ENCODE peak calls at places on chromosomes 2 and 18, in eight cellular contexts. Y is CD8-positive, alpha-beta memory T cell; K is H7; J is colonic mucosa; H is fibroblast of the aortic adventitia; U is cardiac muscle cell; O is adrenal gland; Z is AG10803. G is an unnamed sample.

GRCh38 chr2:241760301-241760771 is 16.3 kb upstream of the GAL3ST2 start:
- DNase-seq in Y (peak), K (no peak), J (no peak), H (no peak), U (no peak), O (peak), Z (no peak), G (no peak)

GRCh38 chr2:231159306-231159705 is 34.5 kb upstream of the HTR2B start:
- DNase-seq in Y (no peak), K (no peak), J (no peak), H (peak), U (peak), O (no peak), Z (no peak), G (no peak)

GRCh38 chr2:190961918-190962487 is 52.0 kb downstream of the STAT1 start:
- DNase-seq in Y (no peak), K (no peak), J (no peak), H (peak), U (peak), O (no peak), Z (peak), G (peak)

GRCh38 chr2:158034198-158034831 is 67.4 kb upstream of the UPP2 start:
- DNase-seq in Y (no peak), K (peak), J (peak), H (peak), U (peak), O (peak), Z (peak), G (peak)

GRCh38 chr2:174158003-174158402 is 90.3 kb downstream of the OLA1 start:
- DNase-seq in Y (no peak), K (peak), J (peak), H (peak), U (peak), O (no peak), Z (peak), G (peak)

GRCh38 chr2:214393796-214394195 is 17.1 kb upstream of the VWC2L start:
- DNase-seq in Y (no peak), K (no peak), J (no peak), H (no peak), U (no peak), O (no peak), Z (no peak), G (no peak)

GRCh38 chr2:168138369-168138768 is 109.0 kb downstream of the STK39 start:
- DNase-seq in Y (no peak), K (no peak), J (no peak), H (no peak), U (no peak), O (no peak), Z (no peak), G (no peak)

GRCh38 chr18:57585846-57586242 is 658 bp downstream of the FECH start:
- DNase-seq in Y (no peak), K (no peak), J (no peak), H (peak), U (no peak), O (no peak), Z (no peak), G (no peak)

GRCh38 chr2:156319811-156320490 is 12.6 kb downstream of the NR4A2 start:
- DNase-seq in Y (peak), K (peak), J (peak), H (peak), U (peak), O (peak), Z (no peak), G (peak)

GRCh38 chr18:77077401-77077800 is 55.2 kb downstream of the MBP start:
- DNase-seq in Y (no peak), K (no peak), J (no peak), H (no peak), U (no peak), O (no peak), Z (no peak), G (no peak)
- H3K4me3 ChIP-seq in Y (no peak), K (no peak), J (no peak), H (no peak), U (no peak), O (no peak), Z (no peak), G (no peak)

DNA sequence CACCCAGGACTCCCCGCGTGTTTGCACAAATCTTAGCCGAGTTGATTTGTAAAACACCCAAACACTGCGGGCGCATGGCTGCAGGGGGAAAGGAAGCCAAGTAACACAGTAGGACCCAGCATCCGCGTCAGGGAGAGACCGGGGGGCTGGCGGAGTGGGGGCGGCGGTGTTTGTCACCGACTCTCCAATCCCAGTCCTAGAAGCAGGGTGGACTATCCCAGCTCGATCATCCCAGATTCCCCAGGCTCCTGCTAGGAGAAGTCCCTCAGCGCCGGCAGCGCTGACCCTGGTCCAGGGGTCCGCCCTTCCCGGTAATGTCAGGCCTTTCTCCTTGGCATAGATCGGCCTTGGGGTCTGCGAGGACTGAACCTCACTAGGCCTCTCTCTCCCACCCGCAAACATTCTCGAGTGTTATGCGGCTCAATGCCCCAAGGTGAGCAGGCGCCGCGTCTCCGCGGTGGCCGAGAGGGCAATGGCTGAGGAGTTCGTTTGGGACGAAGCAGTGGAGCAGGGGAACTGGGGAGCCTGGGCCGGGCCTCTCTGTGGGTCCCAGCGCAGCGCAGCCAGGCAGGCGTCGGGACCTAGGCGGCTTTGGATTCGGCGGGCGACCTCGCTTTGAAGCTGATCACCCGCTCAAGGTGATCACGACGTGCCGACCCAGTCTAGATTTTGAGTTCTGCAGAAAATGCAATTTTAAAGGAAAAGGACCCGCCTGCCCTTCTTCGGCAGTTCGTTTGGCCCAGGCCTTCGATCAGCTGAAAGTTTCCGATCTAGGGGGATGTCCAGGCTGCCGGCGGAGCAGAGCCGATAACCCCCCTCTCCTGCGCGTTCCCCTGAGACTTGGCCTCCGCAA is 1.5 kb upstream of the GDF7 start:
- DNase-seq in Y (no peak), K (peak), J (no peak), H (no peak), U (no peak), O (no peak), Z (no peak), G (peak)
- H3K4me3 ChIP-seq in Y (no peak), K (peak), J (peak), H (no peak), U (peak), O (no peak), Z (no peak), G (peak)

GRCh38 chr2:19933351-19933981 is 31.7 kb upstream of the TTC32 start:
- DNase-seq in Y (no peak), K (no peak), J (no peak), H (peak), U (peak), O (no peak), Z (peak), G (peak)

GRCh38 chr2:19932928-19933327 is 31.1 kb upstream of the TTC32 start:
- DNase-seq in Y (no peak), K (no peak), J (no peak), H (no peak), U (no peak), O (no peak), Z (no peak), G (no peak)

GRCh38 chr2:19936979-19937378 is 35.2 kb upstream of the TTC32 start:
- DNase-seq in Y (no peak), K (no peak), J (no peak), H (no peak), U (no peak), O (no peak), Z (no peak), G (no peak)

GRCh38 chr2:19942199-19942598 is 40.4 kb upstream of the TTC32 start:
- DNase-seq in Y (no peak), K (no peak), J (no peak), H (no peak), U (peak), O (no peak), Z (no peak), G (no peak)

GRCh38 chr2:19936203-19936602 is 34.4 kb upstream of the TTC32 start:
- DNase-seq in Y (no peak), K (no peak), J (no peak), H (no peak), U (no peak), O (no peak), Z (no peak), G (no peak)
- H3K4me3 ChIP-seq in Y (no peak), K (no peak), J (no peak), H (no peak), U (no peak), O (no peak), Z (no peak), G (no peak)

DNA sequence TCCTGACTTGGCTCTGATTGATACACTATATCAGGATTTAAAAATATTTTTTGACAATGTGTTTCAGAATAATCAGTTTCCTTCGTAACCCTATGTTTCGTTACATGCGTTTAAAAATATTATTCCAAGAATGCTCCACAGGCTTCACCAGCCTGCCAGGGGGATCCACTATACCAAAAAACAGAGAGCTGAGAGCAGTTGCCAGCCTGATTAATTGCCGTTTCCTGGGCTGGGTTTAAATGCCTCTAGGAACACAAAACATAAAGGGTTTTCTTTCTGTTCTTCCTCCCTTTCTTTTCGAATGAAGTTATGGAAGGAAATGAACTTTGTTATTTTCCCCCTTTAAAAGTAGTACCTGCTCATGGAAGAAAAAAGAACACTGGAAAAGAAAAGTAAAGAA is 47.9 kb downstream of the LRRFIP1 start:
- DNase-seq in Y (no peak), K (no peak), J (no peak), H (no peak), U (no peak), O (no peak), Z (no peak), G (no peak)
- H3K4me3 ChIP-seq in Y (peak), K (no peak), J (no peak), H (no peak), U (no peak), O (no peak), Z (no peak), G (peak)

GRCh38 chr2:66573412-66573811 is 138.5 kb downstream of the MEIS1 start:
- DNase-seq in Y (no peak), K (peak), J (no peak), H (no peak), U (no peak), O (peak), Z (no peak), G (no peak)

GRCh38 chr2:66575625-66576371 is 140.9 kb downstream of the MEIS1 start:
- DNase-seq in Y (no peak), K (peak), J (peak), H (peak), U (peak), O (peak), Z (peak), G (peak)

GRCh38 chr2:66573866-66574265 is 138.9 kb downstream of the MEIS1 start:
- DNase-seq in Y (no peak), K (peak), J (no peak), H (peak), U (no peak), O (peak), Z (no peak), G (no peak)

GRCh38 chr2:66576381-66577330 is 141.7 kb downstream of the MEIS1 start:
- DNase-seq in Y (no peak), K (peak), J (peak), H (peak), U (peak), O (peak), Z (peak), G (peak)

DNA sequence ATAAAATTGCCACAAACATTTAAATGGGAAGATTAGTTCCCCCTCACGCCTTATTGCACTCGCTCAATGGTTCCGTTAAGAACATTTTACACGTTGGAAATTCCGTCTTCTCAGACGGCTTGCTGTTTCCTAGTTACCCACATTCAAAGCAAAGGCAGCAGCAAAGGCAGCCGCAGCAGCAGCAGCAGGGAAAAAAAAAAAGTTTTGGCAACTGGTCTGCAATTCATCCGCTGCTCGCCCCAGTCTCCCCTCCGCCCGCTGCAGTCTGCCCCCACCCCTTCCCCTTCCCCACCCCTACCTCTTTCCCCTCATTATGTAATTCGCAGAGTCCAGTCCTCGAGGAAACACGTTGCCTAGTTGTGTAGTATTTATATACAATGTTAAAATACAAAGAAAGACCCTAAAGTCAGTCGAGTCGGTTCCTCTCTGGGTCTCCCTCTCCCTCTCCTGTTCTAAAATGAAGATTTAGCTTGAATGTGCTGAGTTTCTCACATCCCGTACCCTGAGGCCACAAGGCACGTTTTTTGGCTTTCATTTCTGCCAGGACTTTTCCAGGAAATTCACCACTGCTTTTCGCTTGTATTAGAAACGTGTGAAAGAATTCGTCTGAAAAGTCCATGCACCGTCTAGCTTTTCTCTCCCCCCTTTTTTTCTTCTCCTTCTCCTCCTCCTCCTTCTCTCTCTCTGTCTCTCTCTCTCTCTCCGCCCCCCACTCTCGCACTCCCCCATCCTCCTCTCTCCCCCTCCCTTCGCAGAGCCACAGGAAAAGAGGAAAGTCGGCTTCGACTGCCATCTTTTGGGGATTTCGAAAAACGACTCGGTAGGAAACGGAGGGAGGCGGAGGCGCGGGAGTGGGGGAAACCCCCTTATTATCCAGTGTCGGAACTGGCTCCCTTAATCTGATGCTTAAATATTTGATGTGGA is 140.0 kb downstream of the MEIS1 start:
- DNase-seq in Y (no peak), K (peak), J (peak), H (peak), U (peak), O (peak), Z (peak), G (peak)
- H3K4me3 ChIP-seq in Y (no peak), K (peak), J (peak), H (peak), U (peak), O (peak), Z (peak), G (peak)

GRCh38 chr2:17538844-17539554 is 1.5 kb upstream of the VSNL1 start:
- DNase-seq in Y (no peak), K (peak), J (peak), H (peak), U (peak), O (peak), Z (peak), G (peak)
- H3K4me3 ChIP-seq in Y (no peak), K (peak), J (peak), H (peak), U (peak), O (no peak), Z (peak), G (peak)

G was measured in GM23248.